ENCODE peak calls at places on chromosome 21, in ten cellular contexts. One of them, this sample, is unnamed.

GRCh38 chr21:42653492-42654061 is at the start of gene PDE9A:
- DNase-seq in cardiac muscle cell: peak; percentile 81
- DNase-seq in CD8-positive, alpha-beta memory T cell: no peak
- DNase-seq in body of pancreas: peak; percentile 45
- DNase-seq in uterus: peak; percentile 41
- DNase-seq in aorta: peak; percentile 76
- DNase-seq in stomach: no peak
- DNase-seq in ovary: peak; percentile 60
- DNase-seq in PC-9: no peak
- DNase-seq in spleen: peak; percentile 76
- DNase-seq in this sample: no peak

GRCh38 chr21:31892686-31893085 is 19.9 kb downstream of the HUNK start:
- DNase-seq in cardiac muscle cell: no peak
- DNase-seq in CD8-positive, alpha-beta memory T cell: no peak
- DNase-seq in body of pancreas: no peak
- DNase-seq in uterus: no peak
- DNase-seq in aorta: no peak
- DNase-seq in stomach: no peak
- DNase-seq in ovary: no peak
- DNase-seq in PC-9: no peak
- DNase-seq in spleen: no peak
- DNase-seq in this sample: no peak

GRCh38 chr21:41713495-41714281 is 53.2 kb downstream of the RIPK4 start:
- DNase-seq in cardiac muscle cell: no peak
- DNase-seq in CD8-positive, alpha-beta memory T cell: no peak
- DNase-seq in body of pancreas: peak; percentile 66
- DNase-seq in uterus: no peak
- DNase-seq in aorta: no peak
- DNase-seq in stomach: no peak
- DNase-seq in ovary: no peak
- DNase-seq in PC-9: no peak
- DNase-seq in spleen: no peak
- DNase-seq in this sample: no peak

GRCh38 chr21:43865471-43866181 is 603 bp downstream of the AGPAT3 start:
- DNase-seq in cardiac muscle cell: peak; percentile 28
- DNase-seq in CD8-positive, alpha-beta memory T cell: peak; percentile 40
- DNase-seq in body of pancreas: peak; percentile 48
- DNase-seq in uterus: peak; percentile 52
- DNase-seq in aorta: peak; percentile 88
- DNase-seq in stomach: peak; percentile 69
- DNase-seq in ovary: peak; percentile 65
- DNase-seq in PC-9: no peak
- DNase-seq in spleen: peak; percentile 91
- DNase-seq in this sample: peak; percentile 13

GRCh38 chr21:41832230-41833137 is 46.7 kb downstream of the PRDM15 start:
- DNase-seq in cardiac muscle cell: no peak
- DNase-seq in CD8-positive, alpha-beta memory T cell: no peak
- DNase-seq in body of pancreas: no peak
- DNase-seq in uterus: no peak
- DNase-seq in aorta: peak; percentile 46
- DNase-seq in stomach: no peak
- DNase-seq in ovary: no peak
- DNase-seq in PC-9: no peak
- DNase-seq in spleen: peak; percentile 55
- DNase-seq in this sample: no peak

GRCh38 chr21:33403128-33403785 is at the start of gene IFNGR2:
- DNase-seq in cardiac muscle cell: peak; percentile 71
- DNase-seq in CD8-positive, alpha-beta memory T cell: peak; percentile 35
- DNase-seq in body of pancreas: peak; percentile 32
- DNase-seq in uterus: peak; percentile 48
- DNase-seq in aorta: peak; percentile 85
- DNase-seq in stomach: peak; percentile 43
- DNase-seq in ovary: peak; percentile 58
- DNase-seq in PC-9: no peak
- DNase-seq in spleen: peak; percentile 93
- DNase-seq in this sample: no peak

GRCh38 chr21:35222541-35222941 is 173.4 kb upstream of the RUNX1 start:
- DNase-seq in cardiac muscle cell: no peak
- DNase-seq in CD8-positive, alpha-beta memory T cell: no peak
- DNase-seq in body of pancreas: no peak
- DNase-seq in uterus: no peak
- DNase-seq in aorta: no peak
- DNase-seq in stomach: no peak
- DNase-seq in ovary: no peak
- DNase-seq in PC-9: peak; percentile 76
- DNase-seq in spleen: no peak
- DNase-seq in this sample: no peak

GRCh38 chr21:43279578-43279894 is 110.7 kb downstream of the CRYAA start:
- DNase-seq in cardiac muscle cell: no peak
- DNase-seq in CD8-positive, alpha-beta memory T cell: no peak
- DNase-seq in body of pancreas: no peak
- DNase-seq in uterus: no peak
- DNase-seq in aorta: no peak
- DNase-seq in stomach: no peak
- DNase-seq in ovary: peak; percentile 14
- DNase-seq in PC-9: no peak
- DNase-seq in spleen: no peak
- DNase-seq in this sample: no peak

GRCh38 chr21:25464275-25464674 is 143.0 kb downstream of the MRPL39 start:
- DNase-seq in cardiac muscle cell: no peak
- DNase-seq in CD8-positive, alpha-beta memory T cell: no peak
- DNase-seq in body of pancreas: no peak
- DNase-seq in uterus: no peak
- DNase-seq in aorta: no peak
- DNase-seq in stomach: no peak
- DNase-seq in ovary: no peak
- DNase-seq in PC-9: no peak
- DNase-seq in spleen: no peak
- DNase-seq in this sample: no peak
- H3K4me3 ChIP-seq in cardiac muscle cell: no peak overlapping the region
- H3K4me3 ChIP-seq in CD8-positive, alpha-beta memory T cell: no peak overlapping the region
- H3K4me3 ChIP-seq in body of pancreas: no peak overlapping the region
- H3K4me3 ChIP-seq in uterus: no peak overlapping the region
- H3K4me3 ChIP-seq in aorta: no peak overlapping the region
- H3K4me3 ChIP-seq in stomach: no peak overlapping the region
- H3K4me3 ChIP-seq in ovary: no peak overlapping the region
- H3K4me3 ChIP-seq in PC-9: no peak overlapping the region
- H3K4me3 ChIP-seq in spleen: no peak overlapping the region
- H3K4me3 ChIP-seq in this sample: no peak overlapping the region

DNA sequence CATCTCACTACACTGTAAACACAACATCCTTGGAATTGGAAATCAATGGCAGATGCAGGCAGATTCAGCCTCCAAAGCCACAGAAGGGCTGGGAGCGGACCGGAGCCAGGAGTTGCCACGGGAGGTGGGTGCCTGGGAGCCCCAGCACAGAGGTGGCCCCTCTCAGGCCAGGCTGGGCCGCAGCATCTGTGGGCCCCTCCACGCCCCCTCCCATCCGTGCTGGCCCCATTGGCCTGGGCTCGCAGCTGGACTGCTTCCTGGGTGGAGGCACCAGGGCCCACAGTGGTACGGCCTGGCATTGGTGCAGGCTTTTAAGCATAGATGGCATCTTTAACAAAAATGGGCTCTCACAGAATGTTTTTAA is 64.2 kb downstream of the SLX9 start:
- DNase-seq in cardiac muscle cell: no peak
- DNase-seq in CD8-positive, alpha-beta memory T cell: no peak
- DNase-seq in body of pancreas: no peak
- DNase-seq in uterus: peak; percentile 6
- DNase-seq in aorta: no peak
- DNase-seq in stomach: no peak
- DNase-seq in ovary: peak; percentile 6
- DNase-seq in PC-9: no peak
- DNase-seq in spleen: peak; percentile 48
- DNase-seq in this sample: no peak
- H3K4me1 ChIP-seq in cardiac muscle cell: no peaks in the 10 kb centered on the region
- H3K4me1 ChIP-seq in CD8-positive, alpha-beta memory T cell: no peaks in the 10 kb centered on the region
- H3K4me1 ChIP-seq in body of pancreas: no peaks in the 10 kb centered on the region
- H3K4me1 ChIP-seq in uterus: no peaks in the 10 kb centered on the region
- H3K4me1 ChIP-seq in aorta: no peaks in the 10 kb centered on the region
- H3K4me1 ChIP-seq in stomach: peaks cover 10% of the 10 kb centered on the region
- H3K4me1 ChIP-seq in ovary: no peaks in the 10 kb centered on the region
- H3K4me1 ChIP-seq in PC-9: peaks cover 3% of the 10 kb centered on the region
- H3K4me1 ChIP-seq in spleen: peaks cover 16% of the 10 kb centered on the region
- H3K4me1 ChIP-seq in this sample: no peaks in the 10 kb centered on the region

GRCh38 chr21:27838585-27838984 is 871.7 kb upstream of the ADAMTS5 start:
- DNase-seq in cardiac muscle cell: no peak
- DNase-seq in CD8-positive, alpha-beta memory T cell: no peak
- DNase-seq in body of pancreas: no peak
- DNase-seq in uterus: no peak
- DNase-seq in aorta: no peak
- DNase-seq in stomach: no peak
- DNase-seq in ovary: no peak
- DNase-seq in PC-9: no peak
- DNase-seq in spleen: no peak
- DNase-seq in this sample: no peak
- H3K27ac ChIP-seq in cardiac muscle cell: no peak overlapping the region
- H3K27ac ChIP-seq in CD8-positive, alpha-beta memory T cell: no peak overlapping the region
- H3K27ac ChIP-seq in body of pancreas: no peak overlapping the region
- H3K27ac ChIP-seq in uterus: no peak overlapping the region
- H3K27ac ChIP-seq in aorta: no peak overlapping the region
- H3K27ac ChIP-seq in stomach: no peak overlapping the region
- H3K27ac ChIP-seq in ovary: no peak overlapping the region
- H3K27ac ChIP-seq in PC-9: no peak overlapping the region
- H3K27ac ChIP-seq in spleen: no peak overlapping the region
- H3K27ac ChIP-seq in this sample: no peak overlapping the region

GRCh38 chr21:38244407-38244787 is 12.4 kb upstream of the KCNJ15 start:
- DNase-seq in cardiac muscle cell: no peak
- DNase-seq in CD8-positive, alpha-beta memory T cell: no peak
- DNase-seq in body of pancreas: no peak
- DNase-seq in uterus: no peak
- DNase-seq in aorta: no peak
- DNase-seq in stomach: no peak
- DNase-seq in ovary: no peak
- DNase-seq in PC-9: no peak
- DNase-seq in spleen: no peak
- DNase-seq in this sample: no peak
- H3K4me3 ChIP-seq in cardiac muscle cell: no peak overlapping the region
- H3K4me3 ChIP-seq in CD8-positive, alpha-beta memory T cell: no peak overlapping the region
- H3K4me3 ChIP-seq in body of pancreas: no peak overlapping the region
- H3K4me3 ChIP-seq in uterus: no peak overlapping the region
- H3K4me3 ChIP-seq in aorta: no peak overlapping the region
- H3K4me3 ChIP-seq in stomach: no peak overlapping the region
- H3K4me3 ChIP-seq in ovary: no peak overlapping the region
- H3K4me3 ChIP-seq in PC-9: no peak overlapping the region
- H3K4me3 ChIP-seq in spleen: no peak overlapping the region
- H3K4me3 ChIP-seq in this sample: no peak overlapping the region

This sample was measured in effector memory CD4-positive, alpha-beta T cell.